ENCODE peak calls at places on chromosomes 13 and 19, in nine cellular contexts. P is small intestine; E is C1 segment of cervical spinal cord; T is epithelial cell of esophagus; L is NCI-H1105 treated with DMSO at 0.1 percent for 48 hours; A is activated T-cell treated with anti-CD3 and anti-CD28 coated beads, Interleukin-2, amount 50 U/mL, for 48 hours; F is stimulated activated CD8-positive, alpha-beta memory T cell treated with anti-CD3 and anti-CD28 coated beads, Interleukin-2, amount 100 ng/mL, for 1 hour; Q is activated CD8-positive, alpha-beta T cell treated with anti-CD3 and anti-CD28 coated beads, Interleukin-2, amount 10 ng/mL, durations not matched to agents 7 days and 5 days; R is mucosa of gallbladder. K is an unnamed sample.

GRCh38 chr19:38599722-38600121 is 18.0 kb downstream of the MAP4K1 start:
- DNase-seq in P (no peak), E (no peak), T (no peak), L (no peak), A (no peak), F (no peak), Q (no peak), R (no peak), K (no peak)

GRCh38 chr13:64248371-64249065 is 2832.9 kb upstream of the PCDH20 start:
- DNase-seq in P (no peak), E (no peak), T (no peak), L (no peak), A (no peak), F (no peak), Q (no peak), R (no peak), K (no peak)

GRCh38 chr19:51664131-51664530 is 17.5 kb upstream of the SIGLEC14 start:
- DNase-seq in P (no peak), E (no peak), T (no peak), L (no peak), A (no peak), F (no peak), Q (no peak), R (no peak), K (no peak)

GRCh38 chr13:29958476-29958875 is 108.1 kb upstream of the UBL3 start:
- DNase-seq in P (peak), E (no peak), T (no peak), L (no peak), A (no peak), F (no peak), Q (peak), R (no peak), K (no peak)

GRCh38 chr13:66339214-66339613 is 890.9 kb downstream of the PCDH9 start:
- DNase-seq in P (no peak), E (no peak), T (no peak), L (no peak), A (no peak), F (no peak), Q (no peak), R (no peak), K (no peak)

GRCh38 chr19:52336976-52337375 is 933 bp downstream of the ZNF610 start:
- DNase-seq in P (no peak), E (no peak), T (no peak), L (no peak), A (no peak), F (no peak), Q (no peak), R (no peak), K (no peak)

GRCh38 chr19:47378246-47378645 is 29.1 kb downstream of the DHX34 start:
- DNase-seq in P (no peak), E (no peak), T (no peak), L (no peak), A (no peak), F (no peak), Q (no peak), R (no peak), K (no peak)

GRCh38 chr13:107043016-107043957 is 475.4 kb upstream of the ARGLU1 start:
- DNase-seq in P (peak), E (no peak), T (no peak), L (peak), A (no peak), F (no peak), Q (no peak), R (no peak), K (no peak)

GRCh38 chr19:33214621-33215020 is 11.0 kb downstream of the SLC7A10 start:
- DNase-seq in P (peak), E (no peak), T (peak), L (no peak), A (no peak), F (no peak), Q (no peak), R (no peak), K (peak)

GRCh38 chr13:59094149-59094548 is 1069.6 kb downstream of the DIAPH3 start:
- DNase-seq in P (no peak), E (no peak), T (no peak), L (no peak), A (no peak), F (no peak), Q (no peak), R (no peak), K (no peak)

GRCh38 chr19:15252398-15253018 is 20.3 kb upstream of the EPHX3 start:
- DNase-seq in P (no peak), E (peak), T (peak), L (no peak), A (no peak), F (no peak), Q (no peak), R (no peak), K (no peak)

GRCh38 chr19:23957660-23958281 is 43.1 kb downstream of the ZNF726 start:
- DNase-seq in P (peak), E (no peak), T (peak), L (no peak), A (no peak), F (no peak), Q (no peak), R (no peak), K (no peak)

GRCh38 chr19:33282036-33282686 is 20.2 kb downstream of the CEBPA start:
- DNase-seq in P (no peak), E (no peak), T (no peak), L (no peak), A (no peak), F (no peak), Q (no peak), R (no peak), K (no peak)

GRCh38 chr19:16133818-16134217 is 9.7 kb upstream of the HSH2D start:
- DNase-seq in P (no peak), E (no peak), T (no peak), L (no peak), A (no peak), F (no peak), Q (no peak), R (no peak), K (no peak)